ENCODE peak calls at places on chromosome 5, in four cellular contexts. X is H54, I is A549, W is H1. E is an unnamed sample.

GRCh38 chr5:33997331-33997983 is 10.4 kb downstream of the AMACR start:
- DNase-seq in I (peak), W (no peak), X (peak), E (no peak)

GRCh38 chr5:133827001-133827400 is 141.4 kb downstream of the C5orf15 start:
- DNase-seq in I (no peak), W (no peak), X (no peak), E (no peak)

GRCh38 chr5:132095077-132095744 is 21.6 kb downstream of the CSF2 start:
- DNase-seq in W (no peak), I (no peak), X (no peak), E (no peak)

GRCh38 chr5:122896598-122897282 is 51.3 kb downstream of the SNX24 start:
- DNase-seq in I (no peak), W (no peak), X (no peak), E (no peak)

GRCh38 chr5:131810510-131811249 is 13.9 kb upstream of the FNIP1 start:
- DNase-seq in W (no peak), I (no peak), X (no peak), E (no peak)

GRCh38 chr5:88678780-88679491 is 204.0 kb downstream of the MEF2C start:
- DNase-seq in I (no peak), W (no peak), X (no peak), E (no peak)

GRCh38 chr5:93587919-93588585 is 5.0 kb downstream of the NR2F1 start:
- DNase-seq in W (no peak), I (no peak), X (no peak), E (peak)

GRCh38 chr5:68562308-68562707 is 346.8 kb downstream of the PIK3R1 start:
- DNase-seq in W (no peak), X (no peak), I (no peak), E (no peak)

GRCh38 chr5:179162351-179163235 is 102.4 kb downstream of the ZNF354C start:
- DNase-seq in I (no peak), W (no peak), X (no peak), E (no peak)

E was measured in esophagus muscularis mucosa.